ENCODE peak calls at places on chromosomes 4 and X, in eight cellular contexts. K is tibial nerve, Q is A549, F is suprapubic skin, W is GM12878, U is ovary, T is upper lobe of left lung, M is transverse colon. X is an unnamed sample.

GRCh38 chr4:145979160-145979559 is 40.5 kb upstream of the ZNF827 start:
- DNase-seq in K (no peak), T (no peak), Q (no peak), F (no peak), U (no peak), M (no peak), W (no peak), X (no peak)

GRCh38 chr4:56187601-56188177 is 199.6 kb downstream of the AASDH start:
- DNase-seq in T (no peak), M (no peak), W (no peak), F (no peak), Q (no peak), U (no peak), K (no peak), X (no peak)

GRCh38 chrX:135740683-135741149 is 27.3 kb downstream of the CT45A3 start:
- DNase-seq in Q (peak; percentile 44), T (no peak), K (no peak), M (peak; percentile 26), F (no peak), W (no peak), U (no peak), X (no peak)

GRCh38 chr4:41594439-41594838 is 56.5 kb downstream of the LIMCH1 start:
- DNase-seq in U (no peak), W (no peak), M (no peak), K (no peak), F (no peak), T (no peak), Q (no peak), X (no peak)

GRCh38 chr4:113476800-113477199 is 284.7 kb downstream of the CAMK2D start:
- DNase-seq in K (no peak), W (no peak), Q (no peak), T (no peak), F (no peak), M (no peak), U (no peak), X (no peak)

GRCh38 chr4:138236035-138236434 is 6.1 kb downstream of the SLC7A11 start:
- DNase-seq in U (no peak), T (no peak), M (no peak), Q (no peak), K (no peak), W (no peak), F (no peak), X (no peak)

GRCh38 chr4:77819409-77819835 is 254 bp upstream of the CNOT6L start:
- DNase-seq in K (peak; percentile 13), Q (no peak), U (no peak), M (no peak), T (peak; percentile 26), W (no peak), F (peak; percentile 69), X (no peak)

GRCh38 chr4:38193464-38193863 is 233.3 kb downstream of the PTTG2 start:
- DNase-seq in U (no peak), T (peak; percentile 66), M (no peak), F (no peak), W (no peak), K (no peak), Q (no peak), X (no peak)

GRCh38 chr4:112704322-112704721 is 67.4 kb downstream of the LARP7 start:
- DNase-seq in K (no peak), Q (no peak), F (no peak), W (no peak), T (no peak), M (no peak), U (no peak), X (no peak)

GRCh38 chrX:21956783-21957182 is 16.3 kb downstream of the SMS start:
- DNase-seq in Q (no peak), U (no peak), F (no peak), T (no peak), K (no peak), W (no peak), M (no peak), X (no peak)

GRCh38 chrX:101485212-101486064 is at the start of gene ARMCX4:
- DNase-seq in K (peak; percentile 13), F (no peak), U (peak; percentile 81), Q (no peak), T (peak; percentile 53), W (no peak), M (peak; percentile 18), X (no peak)

GRCh38 chrX:77447339-77448149 is at the start of gene FGF16:
- DNase-seq in U (no peak), T (no peak), F (peak; percentile 61), Q (no peak), W (no peak), K (no peak), M (no peak), X (no peak)

GRCh38 chr4:36054750-36055467 is 189.4 kb downstream of the ARAP2 start:
- DNase-seq in M (no peak), K (no peak), T (no peak), F (no peak), U (no peak), Q (no peak), W (no peak), X (no peak)

GRCh38 chrX:155028749-155029360 is 2.2 kb downstream of the FUNDC2 start:
- DNase-seq in U (no peak), Q (peak; percentile 17), T (no peak), K (no peak), M (no peak), F (no peak), W (no peak), X (no peak)

GRCh38 chrX:13293700-13294099 is 26.2 kb downstream of the ATXN3L start:
- DNase-seq in M (no peak), Q (no peak), T (no peak), K (no peak), U (no peak), W (no peak), F (no peak), X (no peak)

GRCh38 chr4:13816472-13816871 is 188.9 kb upstream of the BOD1L1 start:
- DNase-seq in K (no peak), Q (no peak), F (no peak), T (no peak), U (no peak), W (no peak), M (no peak), X (no peak)

GRCh38 chrX:131826572-131826971 is 196.5 kb upstream of the STK26 start:
- DNase-seq in K (no peak), Q (no peak), T (no peak), U (no peak), M (no peak), F (no peak), W (no peak), X (no peak)

GRCh38 chrX:16885628-16886027 is 15.5 kb upstream of the RBBP7 start:
- DNase-seq in M (no peak), K (no peak), Q (no peak), F (no peak), U (no peak), T (no peak), W (no peak), X (no peak)

GRCh38 chr4:41257257-41257900 is 651 bp downstream of the UCHL1 start:
- DNase-seq in M (peak; percentile 64), T (no peak), W (no peak), U (peak; percentile 50), K (no peak), Q (peak; percentile 79), F (peak; percentile 68), X (no peak)

GRCh38 chr4:78954048-78954666 is 14.9 kb upstream of the PAQR3 start:
- DNase-seq in T (no peak), M (no peak), K (no peak), Q (peak; percentile 12), W (no peak), U (no peak), F (no peak), X (no peak)

GRCh38 chr4:87985097-87985886 is 9.8 kb downstream of the SPP1 start:
- DNase-seq in T (peak; percentile 61), F (no peak), W (no peak), Q (peak; percentile 74), K (no peak), M (peak; percentile 44), U (no peak), X (no peak)

GRCh38 chr4:124932447-124932846 is 219.9 kb upstream of the ANKRD50 start:
- DNase-seq in T (no peak), M (no peak), W (no peak), F (no peak), U (no peak), Q (no peak), K (no peak), X (no peak)
- TF ChIP-seq EP300 in T (no peak), M (no peak), W (no peak), F (no peak), U (no peak), Q (no peak), K (no peak), X (no peak)

GRCh38 chr4:150723727-150724411 is 141.9 kb downstream of the MAB21L2 start:
- DNase-seq in T (no peak), K (no peak), U (no peak), F (no peak), M (no peak), Q (no peak), W (no peak), X (no peak)

GRCh38 chr4:150720973-150721518 is 139.1 kb downstream of the MAB21L2 start:
- DNase-seq in F (no peak), W (no peak), M (no peak), T (no peak), U (no peak), Q (no peak), K (no peak), X (no peak)

GRCh38 chr4:150717952-150718351 is 136.0 kb downstream of the MAB21L2 start:
- DNase-seq in W (no peak), T (no peak), F (no peak), K (no peak), M (no peak), U (no peak), Q (no peak), X (no peak)

GRCh38 chr4:150725957-150726523 is 144.1 kb downstream of the MAB21L2 start:
- DNase-seq in M (no peak), U (no peak), T (no peak), Q (no peak), K (no peak), W (no peak), F (no peak), X (no peak)

DNA sequence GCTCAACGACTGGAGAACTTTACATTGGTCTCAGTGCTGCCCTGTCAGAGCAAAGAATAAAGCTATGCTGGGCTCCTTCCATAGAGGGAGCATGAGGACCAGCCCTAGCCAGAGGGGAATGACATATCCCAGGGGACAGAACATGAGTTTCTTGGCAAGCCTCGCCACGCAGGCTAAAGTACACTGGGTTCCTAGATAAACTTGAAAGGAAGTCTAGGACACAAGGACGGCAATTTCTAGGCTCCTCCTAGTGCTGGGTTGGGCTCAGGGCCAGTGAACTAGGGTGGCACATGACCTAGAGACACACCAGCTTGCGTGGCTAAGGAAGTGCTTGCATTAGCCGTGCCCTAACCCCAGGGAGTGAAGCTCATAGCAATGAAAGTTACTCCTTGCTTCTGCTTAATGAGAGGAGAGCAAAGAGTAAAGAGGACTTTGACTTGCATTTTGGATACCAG is 141.0 kb downstream of the MAB21L2 start:
- DNase-seq in U (peak; percentile 53), M (peak; percentile 92), W (no peak), T (peak; percentile 87), F (peak; percentile 80), Q (peak; percentile 40), K (peak; percentile 21), X (peak; percentile 91)
- TF ChIP-seq CTCF in U (no peak), M (peak; percentile 39), W (no peak), T (no peak), F (no peak), Q (no peak), K (peak; percentile 9), X (peak; percentile 17)

GRCh38 chrX:118026631-118027030 is 90.0 kb downstream of the KLHL13 start:
- DNase-seq in M (no peak), T (no peak), K (no peak), F (no peak), Q (no peak), W (no peak), U (no peak), X (no peak)
- TF ChIP-seq EP300 in M (no peak), T (no peak), K (no peak), F (no peak), Q (no peak), W (no peak), U (no peak), X (no peak)

GRCh38 chr4:791866-792630 is 33.9 kb downstream of the CPLX1 start:
- DNase-seq in K (peak; percentile 14), F (no peak), U (peak; percentile 71), Q (no peak), T (no peak), W (no peak), M (peak; percentile 55), X (no peak)
- TF ChIP-seq CTCF in K (no peak), F (no peak), U (no peak), Q (no peak), T (no peak), W (no peak), M (no peak), X (no peak)